ENCODE peak calls at places on chromosomes 1 and 21, in nine cellular contexts. Q, E, W, K, C, P, Z, L and V are unnamed samples.

GRCh38 chr1:234478481-234479309 is at the start of gene TARBP1:
- DNase-seq in Q (no peak), E (peak), W (peak), K (peak), C (peak), P (peak), Z (peak), L (peak), V (peak)

GRCh38 chr1:86641318-86641717 is 63.1 kb upstream of the SH3GLB1 start:
- DNase-seq in Q (no peak), E (no peak), W (no peak), K (no peak), C (no peak), P (no peak), Z (no peak), L (no peak), V (no peak)

GRCh38 chr1:187839873-187840272 is 1011.1 kb downstream of the PLA2G4A start:
- DNase-seq in Q (no peak), E (no peak), W (no peak), K (no peak), C (no peak), P (no peak), Z (no peak), L (no peak), V (no peak)

GRCh38 chr1:31782066-31782762 is 18.1 kb upstream of the ADGRB2 start:
- DNase-seq in Q (no peak), E (no peak), W (no peak), K (no peak), C (no peak), P (no peak), Z (no peak), L (no peak), V (no peak)

GRCh38 chr1:43552813-43553212 is 22.1 kb downstream of the PTPRF start:
- DNase-seq in Q (peak), E (no peak), W (peak), K (peak), C (peak), P (no peak), Z (peak), L (peak), V (no peak)

GRCh38 chr1:161771166-161771565 is 5.0 kb downstream of the ATF6 start:
- DNase-seq in Q (no peak), E (no peak), W (no peak), K (no peak), C (no peak), P (no peak), Z (no peak), L (no peak), V (no peak)

GRCh38 chr1:8394456-8395321 is 76.8 kb downstream of the SLC45A1 start:
- DNase-seq in Q (peak), E (no peak), W (peak), K (peak), C (no peak), P (no peak), Z (no peak), L (no peak), V (no peak)

GRCh38 chr21:20004353-20004752 is 993.9 kb upstream of the NCAM2 start:
- DNase-seq in Q (no peak), E (no peak), W (no peak), K (no peak), C (no peak), P (no peak), Z (no peak), L (no peak), V (no peak)

GRCh38 chr1:239718997-239719628 is 332.7 kb downstream of the CHRM3 start:
- DNase-seq in Q (no peak), E (no peak), W (no peak), K (no peak), C (no peak), P (no peak), Z (no peak), L (no peak), V (no peak)

GRCh38 chr21:14545906-14546480 is at the start of gene SAMSN1:
- DNase-seq in Q (no peak), E (peak), W (peak), K (peak), C (no peak), P (no peak), Z (no peak), L (no peak), V (no peak)

GRCh38 chr1:225617956-225618355 is 35.0 kb downstream of the ENAH start:
- DNase-seq in Q (no peak), E (no peak), W (no peak), K (no peak), C (no peak), P (no peak), Z (no peak), L (no peak), V (no peak)

GRCh38 chr1:17883662-17884395 is 128.7 kb downstream of the ACTL8 start:
- DNase-seq in Q (no peak), E (no peak), W (no peak), K (no peak), C (no peak), P (no peak), Z (no peak), L (no peak), V (no peak)

GRCh38 chr1:22952694-22953391 is 19.8 kb downstream of the LACTBL1 start:
- DNase-seq in Q (no peak), E (no peak), W (no peak), K (no peak), C (no peak), P (peak), Z (no peak), L (no peak), V (no peak)

GRCh38 chr1:84892657-84893618 is at the start of gene LPAR3:
- DNase-seq in Q (no peak), E (no peak), W (peak), K (no peak), C (peak), P (peak), Z (peak), L (peak), V (no peak)

GRCh38 chr1:109667452-109668122 is at the start of gene GSTM2:
- DNase-seq in Q (no peak), E (peak), W (peak), K (no peak), C (peak), P (peak), Z (peak), L (peak), V (peak)

GRCh38 chr1:191096405-191096804 is 618.7 kb upstream of the BRINP3 start:
- DNase-seq in Q (no peak), E (no peak), W (no peak), K (no peak), C (no peak), P (no peak), Z (no peak), L (no peak), V (no peak)

GRCh38 chr1:244173240-244173639 is 122.2 kb downstream of the ZBTB18 start:
- DNase-seq in Q (no peak), E (no peak), W (no peak), K (no peak), C (no peak), P (no peak), Z (no peak), L (no peak), V (no peak)

GRCh38 chr1:175450219-175450618 is 257.6 kb upstream of the KIAA0040 start:
- DNase-seq in Q (no peak), E (no peak), W (no peak), K (no peak), C (no peak), P (no peak), Z (no peak), L (no peak), V (no peak)

GRCh38 chr1:175448467-175448866 is 255.9 kb upstream of the KIAA0040 start:
- DNase-seq in Q (no peak), E (no peak), W (no peak), K (no peak), C (no peak), P (no peak), Z (no peak), L (no peak), V (no peak)

GRCh38 chr1:175445661-175446060 is 253.1 kb upstream of the KIAA0040 start:
- DNase-seq in Q (no peak), E (no peak), W (no peak), K (no peak), C (no peak), P (no peak), Z (no peak), L (no peak), V (no peak)

GRCh38 chr1:175443332-175443731 is 250.8 kb upstream of the KIAA0040 start:
- DNase-seq in Q (no peak), E (no peak), W (no peak), K (no peak), C (no peak), P (no peak), Z (no peak), L (no peak), V (no peak)

GRCh38 chr1:175449306-175449705 is 256.7 kb upstream of the KIAA0040 start:
- DNase-seq in Q (no peak), E (no peak), W (no peak), K (no peak), C (no peak), P (no peak), Z (no peak), L (no peak), V (no peak)
- TF ChIP-seq CTCF in Q (no peak), E (no peak), W (no peak), K (no peak), C (no peak), P (no peak), Z (no peak), L (no peak), V (no peak)

GRCh38 chr1:5683446-5683845 is 308.8 kb downstream of the NPHP4 start:
- DNase-seq in Q (no peak), E (no peak), W (no peak), K (no peak), C (no peak), P (no peak), Z (no peak), L (no peak), V (no peak)

GRCh38 chr1:5680600-5680999 is 311.6 kb downstream of the NPHP4 start:
- DNase-seq in Q (no peak), E (no peak), W (no peak), K (peak), C (no peak), P (no peak), Z (no peak), L (no peak), V (no peak)

GRCh38 chr1:5682626-5683235 is 309.5 kb downstream of the NPHP4 start:
- DNase-seq in Q (no peak), E (no peak), W (no peak), K (no peak), C (no peak), P (no peak), Z (no peak), L (no peak), V (no peak)

GRCh38 chr1:5681654-5682053 is 310.6 kb downstream of the NPHP4 start:
- DNase-seq in Q (no peak), E (no peak), W (no peak), K (peak), C (no peak), P (no peak), Z (no peak), L (no peak), V (no peak)

DNA sequence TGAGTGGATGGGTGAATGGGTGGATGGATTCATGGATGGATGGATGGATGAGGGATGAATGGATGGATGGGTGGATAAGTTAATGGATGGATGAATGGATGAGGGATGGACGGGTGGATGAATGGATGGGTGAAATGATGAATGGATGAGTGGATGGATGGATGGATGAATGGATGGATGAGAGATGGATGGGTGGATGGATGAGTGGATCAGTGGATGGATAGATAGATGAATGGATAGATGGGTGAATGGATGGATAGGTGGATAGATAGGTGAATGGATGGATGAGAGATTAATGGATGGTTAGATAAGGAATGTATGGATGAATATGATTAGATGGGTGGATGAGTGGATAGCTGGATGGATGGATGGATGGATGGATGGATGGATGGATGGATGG is 313.5 kb downstream of the NPHP4 start:
- DNase-seq in Q (no peak), E (no peak), W (no peak), K (no peak), C (no peak), P (no peak), Z (no peak), L (no peak), V (no peak)
- TF ChIP-seq CTCF in Q (no peak), E (no peak), W (no peak), K (no peak), C (no peak), P (no peak), Z (no peak), L (no peak), V (no peak)

GRCh38 chr21:42276526-42277154 is 38.6 kb downstream of the TFF3 start:
- DNase-seq in Q (no peak), E (no peak), W (no peak), K (no peak), C (no peak), P (no peak), Z (no peak), L (no peak), V (no peak)
- TF ChIP-seq CTCF in Q (no peak), E (no peak), W (peak), K (no peak), C (no peak), P (no peak), Z (peak), L (no peak), V (no peak)

GRCh38 chr1:20102875-20103274 is 16.5 kb downstream of the PLA2G2D start:
- DNase-seq in Q (peak), E (no peak), W (peak), K (peak), C (no peak), P (no peak), Z (no peak), L (no peak), V (no peak)
- TF ChIP-seq CTCF in Q (no peak), E (no peak), W (no peak), K (no peak), C (no peak), P (no peak), Z (no peak), L (no peak), V (no peak)